ENCODE peak calls at places on chromosomes 2 and 18, in nine cellular contexts. S, B, M, Z, N, P, C, A and H are unnamed samples.

GRCh38 chr2:102114851-102115497 is 27.6 kb upstream of the IL1R1 start:
- DNase-seq in S (no peak), B (no peak), M (no peak), Z (no peak), N (peak; percentile 82), P (no peak), C (no peak), A (peak; percentile 26), H (no peak)

GRCh38 chr2:146561996-146562395 is 1282.8 kb upstream of the ACVR2A start:
- DNase-seq in S (no peak), B (no peak), M (no peak), Z (no peak), N (no peak), P (no peak), C (no peak), A (no peak), H (no peak)

GRCh38 chr2:149038442-149039212 is at the start of gene LYPD6B:
- DNase-seq in S (peak; percentile 84), B (peak; percentile 87), M (no peak), Z (peak; percentile 68), N (no peak), P (no peak), C (peak; percentile 16), A (peak; percentile 26), H (peak; percentile 69)

GRCh38 chr2:68318686-68319396 is 908 bp downstream of the CNRIP1 start:
- DNase-seq in S (peak; percentile 10), B (no peak), M (peak; percentile 70), Z (peak; percentile 30), N (peak; percentile 49), P (no peak), C (peak; percentile 3), A (peak; percentile 31), H (no peak)

GRCh38 chr2:240601831-240602160 is 15.3 kb downstream of the CAPN10 start:
- DNase-seq in S (no peak), B (no peak), M (peak; percentile 57), Z (no peak), N (no peak), P (no peak), C (no peak), A (no peak), H (no peak)

GRCh38 chr2:43050866-43051265 is 175.5 kb downstream of the ZFP36L2 start:
- DNase-seq in S (no peak), B (peak; percentile 45), M (peak; percentile 36), Z (no peak), N (no peak), P (no peak), C (no peak), A (no peak), H (no peak)

GRCh38 chr18:55694291-55694690 is 106.3 kb upstream of the TCF4 start:
- DNase-seq in S (peak; percentile 23), B (no peak), M (no peak), Z (no peak), N (peak; percentile 45), P (no peak), C (peak; percentile 77), A (no peak), H (no peak)

GRCh38 chr2:99682280-99683060 is 192.7 kb upstream of the REV1 start:
- DNase-seq in S (no peak), B (no peak), M (no peak), Z (no peak), N (peak; percentile 24), P (peak; percentile 55), C (no peak), A (peak; percentile 78), H (no peak)

GRCh38 chr2:178317807-178318206 is 123.5 kb downstream of the OSBPL6 start:
- DNase-seq in S (no peak), B (no peak), M (no peak), Z (no peak), N (no peak), P (no peak), C (no peak), A (no peak), H (no peak)

GRCh38 chr18:32770181-32770650 is 2.6 kb downstream of the KLHL14 start:
- DNase-seq in S (peak; percentile 7), B (no peak), M (peak; percentile 65), Z (peak; percentile 47), N (no peak), P (no peak), C (no peak), A (no peak), H (no peak)

GRCh38 chr2:233064526-233065199 is 4.5 kb downstream of the INPP5D start:
- DNase-seq in S (no peak), B (peak; percentile 24), M (peak; percentile 34), Z (no peak), N (no peak), P (no peak), C (no peak), A (no peak), H (no peak)

GRCh38 chr2:240472078-240472790 is 36.8 kb downstream of the GPC1 start:
- DNase-seq in S (no peak), B (no peak), M (no peak), Z (no peak), N (no peak), P (no peak), C (peak; percentile 47), A (no peak), H (no peak)

GRCh38 chr2:223513771-223514455 is 88.2 kb downstream of the SCG2 start:
- DNase-seq in S (no peak), B (no peak), M (no peak), Z (no peak), N (peak; percentile 51), P (no peak), C (peak; percentile 52), A (peak; percentile 38), H (no peak)

GRCh38 chr18:45820144-45820745 is 5.2 kb upstream of the SIGLEC15 start:
- DNase-seq in S (no peak), B (no peak), M (no peak), Z (no peak), N (no peak), P (no peak), C (no peak), A (no peak), H (no peak)

GRCh38 chr2:9262671-9263171 is 56.1 kb downstream of the ASAP2 start:
- DNase-seq in S (no peak), B (no peak), M (no peak), Z (no peak), N (peak; percentile 29), P (no peak), C (no peak), A (no peak), H (no peak)

GRCh38 chr2:8039732-8040131 is 642.1 kb upstream of the ID2 start:
- DNase-seq in S (no peak), B (no peak), M (no peak), Z (no peak), N (no peak), P (no peak), C (no peak), A (no peak), H (no peak)

GRCh38 chr18:9810994-9811393 is 74.8 kb upstream of the TXNDC2 start:
- DNase-seq in S (no peak), B (no peak), M (peak; percentile 40), Z (no peak), N (no peak), P (no peak), C (no peak), A (no peak), H (no peak)

GRCh38 chr2:151826737-151827157 is 1.5 kb downstream of the ARL5A start:
- DNase-seq in S (no peak), B (no peak), M (no peak), Z (no peak), N (peak; percentile 48), P (no peak), C (no peak), A (peak; percentile 2), H (no peak)

GRCh38 chr2:24508878-24509277 is 17.8 kb downstream of the NCOA1 start:
- DNase-seq in S (no peak), B (no peak), M (no peak), Z (no peak), N (peak; percentile 16), P (no peak), C (peak; percentile 4), A (no peak), H (no peak)

GRCh38 chr2:229342376-229342775 is 71.3 kb upstream of the PID1 start:
- DNase-seq in S (peak; percentile 64), B (peak; percentile 40), M (no peak), Z (peak; percentile 74), N (peak; percentile 50), P (no peak), C (peak; percentile 55), A (peak; percentile 23), H (peak; percentile 40)

GRCh38 chr18:60452424-60452823 is 79.8 kb upstream of the MC4R start:
- DNase-seq in S (no peak), B (no peak), M (no peak), Z (no peak), N (peak; percentile 18), P (no peak), C (peak; percentile 1), A (peak; percentile 54), H (no peak)

GRCh38 chr2:25566694-25567093 is 106.7 kb downstream of the DTNB start:
- DNase-seq in S (no peak), B (no peak), M (no peak), Z (no peak), N (peak; percentile 58), P (no peak), C (no peak), A (no peak), H (no peak)

GRCh38 chr18:22452226-22452668 is 34.5 kb upstream of the CTAGE1 start:
- DNase-seq in S (no peak), B (no peak), M (no peak), Z (no peak), N (no peak), P (no peak), C (no peak), A (no peak), H (no peak)

GRCh38 chr2:77169426-77169825 is 352.8 kb downstream of the LRRTM4 start:
- DNase-seq in S (no peak), B (no peak), M (no peak), Z (no peak), N (no peak), P (no peak), C (no peak), A (no peak), H (no peak)

GRCh38 chr2:118148809-118149208 is 60.5 kb downstream of the INSIG2 start:
- DNase-seq in S (no peak), B (no peak), M (no peak), Z (no peak), N (no peak), P (no peak), C (no peak), A (no peak), H (peak; percentile 18)

GRCh38 chr2:207282916-207283315 is 117.2 kb upstream of the KLF7 start:
- DNase-seq in S (no peak), B (no peak), M (no peak), Z (no peak), N (no peak), P (no peak), C (peak; percentile 28), A (no peak), H (no peak)

GRCh38 chr18:57269756-57270534 is 82.4 kb upstream of the ST8SIA3 start:
- DNase-seq in S (no peak), B (no peak), M (no peak), Z (no peak), N (no peak), P (no peak), C (no peak), A (no peak), H (no peak)

GRCh38 chr2:127007652-127008051 is 99.3 kb downstream of the BIN1 start:
- DNase-seq in S (no peak), B (no peak), M (no peak), Z (no peak), N (peak; percentile 92), P (peak; percentile 76), C (peak; percentile 66), A (peak; percentile 73), H (no peak)

GRCh38 chr2:59803586-59803985 is 749.9 kb downstream of the BCL11A start:
- DNase-seq in S (no peak), B (no peak), M (no peak), Z (no peak), N (no peak), P (no peak), C (no peak), A (no peak), H (no peak)

GRCh38 chr2:33069894-33070651 is 123.3 kb downstream of the LTBP1 start:
- DNase-seq in S (peak; percentile 62), B (peak; percentile 49), M (peak; percentile 75), Z (no peak), N (peak; percentile 99), P (peak; percentile 97), C (peak; percentile 98), A (peak; percentile 99), H (peak; percentile 28)

GRCh38 chr2:3641181-3641580 is 16.8 kb upstream of the ALLC start:
- DNase-seq in S (no peak), B (peak; percentile 18), M (peak; percentile 42), Z (peak; percentile 14), N (no peak), P (no peak), C (no peak), A (no peak), H (no peak)